ENCODE peak calls at places on chromosomes 11 and 22, in four cellular contexts. C is cardiac fibroblast; R is effector memory CD8-positive, alpha-beta T cell; I is left ventricle myocardium inferior. Y is an unnamed sample.

GRCh38 chr11:133815636-133816035 is 29.7 kb downstream of the SPATA19 start:
- DNase-seq in I (no peak), C (no peak), R (no peak), Y (no peak)

GRCh38 chr11:1011320-1011698 is 25.2 kb downstream of the MUC6 start:
- DNase-seq in I (no peak), R (no peak), C (no peak), Y (no peak)

GRCh38 chr11:125228425-125228824 is 63.9 kb downstream of the PKNOX2 start:
- DNase-seq in R (no peak), C (no peak), I (no peak), Y (no peak)

GRCh38 chr11:113562981-113563461 is 87.8 kb upstream of the DRD2 start:
- DNase-seq in I (no peak), C (no peak), R (no peak), Y (no peak)

GRCh38 chr22:45338795-45339194 is 29.1 kb downstream of the FAM118A start:
- DNase-seq in R (no peak), I (no peak), C (no peak), Y (no peak)

GRCh38 chr11:127274328-127274676 is 273.7 kb upstream of the KIRREL3 start:
- DNase-seq in I (no peak), C (no peak), R (no peak), Y (no peak)

GRCh38 chr22:39873963-39874362 is 19.6 kb downstream of the ENTHD1 start:
- DNase-seq in R (no peak), C (no peak), I (no peak), Y (no peak)

GRCh38 chr11:109036011-109036410 is 371.1 kb downstream of the DDX10 start:
- DNase-seq in R (no peak), I (no peak), C (no peak), Y (no peak)

GRCh38 chr11:67306769-67307544 is 3.6 kb downstream of the SSH3 start:
- DNase-seq in R (no peak), C (no peak), I (no peak), Y (no peak)

GRCh38 chr11:68045900-68046299 is 7.1 kb downstream of the TCIRG1 start:
- DNase-seq in R (no peak), I (no peak), C (no peak), Y (no peak)

GRCh38 chr11:102843474-102843873 is at the start of gene MMP3:
- DNase-seq in R (no peak), C (peak), I (no peak), Y (no peak)

GRCh38 chr22:49704345-49705215 is 123.1 kb downstream of the BRD1 start:
- DNase-seq in I (no peak), C (no peak), R (no peak), Y (no peak)

GRCh38 chr11:114063149-114063828 is 3.8 kb downstream of the ZBTB16 start:
- DNase-seq in R (no peak), C (no peak), I (peak), Y (no peak)

GRCh38 chr22:19886605-19887250 is 32.1 kb upstream of the GNB1L start:
- DNase-seq in R (no peak), C (peak), I (peak), Y (no peak)

GRCh38 chr22:22678970-22679369 is 34.6 kb downstream of the GGTLC2 start:
- DNase-seq in C (no peak), R (no peak), I (no peak), Y (no peak)

GRCh38 chr11:59141673-59142460 is 789 bp upstream of the FAM111A start:
- DNase-seq in I (no peak), R (no peak), C (peak), Y (no peak)

GRCh38 chr11:77517226-77517625 is 43.3 kb upstream of the PAK1 start:
- DNase-seq in C (no peak), I (no peak), R (no peak), Y (no peak)

GRCh38 chr22:47110817-47111443 is 348.5 kb downstream of the TBC1D22A start:
- DNase-seq in I (no peak), C (peak), R (no peak), Y (no peak)

GRCh38 chr11:8094656-8095055 is 13.6 kb downstream of the TUB start:
- DNase-seq in C (no peak), R (no peak), I (no peak), Y (no peak)

GRCh38 chr22:33853200-33854097 is 66.8 kb downstream of the LARGE1 start:
- DNase-seq in I (peak), R (peak), C (peak), Y (no peak)

GRCh38 chr11:78365381-78365792 is 52.2 kb downstream of the GAB2 start:
- DNase-seq in C (peak), R (no peak), I (no peak), Y (no peak)

GRCh38 chr11:68338041-68338800 is 25.8 kb downstream of the LRP5 start:
- DNase-seq in R (no peak), I (no peak), C (peak), Y (no peak)

GRCh38 chr22:39494471-39495120 is 7.5 kb upstream of the MIEF1 start:
- DNase-seq in C (no peak), R (no peak), I (no peak), Y (no peak)

GRCh38 chr22:36445158-36445668 is 36.2 kb downstream of the TXN2 start:
- DNase-seq in R (no peak), C (peak), I (peak), Y (no peak)

GRCh38 chr11:105466582-105467228 is 143.2 kb upstream of the GRIA4 start:
- DNase-seq in C (peak), I (no peak), R (no peak), Y (no peak)

GRCh38 chr11:17734418-17734911 is at the start of gene KCNC1:
- DNase-seq in I (no peak), C (peak), R (no peak), Y (peak)

GRCh38 chr11:64060861-64061444 is 25.2 kb downstream of the FLRT1 start:
- DNase-seq in I (peak), R (peak), C (peak), Y (peak)

GRCh38 chr11:86489442-86489841 is 114.8 kb downstream of the CCDC81 start:
- DNase-seq in R (no peak), I (no peak), C (no peak), Y (no peak)

GRCh38 chr11:73140213-73141030 is 1.7 kb downstream of the FCHSD2 start:
- DNase-seq in R (no peak), I (peak), C (peak), Y (peak)

GRCh38 chr22:23804781-23805291 is 18.1 kb downstream of the SMARCB1 start:
- DNase-seq in C (no peak), R (no peak), I (no peak), Y (no peak)

GRCh38 chr22:23231471-23232093 is 51.3 kb downstream of the BCR start:
- DNase-seq in R (no peak), I (no peak), C (no peak), Y (no peak)

GRCh38 chr11:1870721-1871466 is 18.0 kb downstream of the LSP1 start:
- DNase-seq in C (no peak), I (peak), R (peak), Y (no peak)

GRCh38 chr22:50035131-50035881 is 22.7 kb upstream of the IL17REL start:
- DNase-seq in R (no peak), C (no peak), I (no peak), Y (no peak)

Y was measured in endothelial cell.